ENCODE peak calls at places on chromosomes 1 and 21, in four cellular contexts. One of them, this sample, is unnamed.

GRCh38 chr21:14875704-14876364 is 189.0 kb downstream of the NRIP1 start:
- DNase-seq in adrenal gland: no peak
- DNase-seq in A549: no peak
- DNase-seq in astrocyte of the cerebellum: no peak
- DNase-seq in this sample: no peak

GRCh38 chr1:214228976-214229375 is 52.0 kb upstream of the SMYD2 start:
- DNase-seq in astrocyte of the cerebellum: no peak
- DNase-seq in A549: no peak
- DNase-seq in adrenal gland: no peak
- DNase-seq in this sample: no peak

GRCh38 chr1:186806477-186806876 is 22.3 kb upstream of the PLA2G4A start:
- DNase-seq in A549: peak; percentile 77
- DNase-seq in adrenal gland: no peak
- DNase-seq in astrocyte of the cerebellum: no peak
- DNase-seq in this sample: no peak

GRCh38 chr1:227042292-227042691 is 102.2 kb downstream of the COQ8A start:
- DNase-seq in A549: no peak
- DNase-seq in adrenal gland: no peak
- DNase-seq in astrocyte of the cerebellum: no peak
- DNase-seq in this sample: no peak

GRCh38 chr21:43716376-43717165 is 2.4 kb upstream of the PDXK start:
- DNase-seq in astrocyte of the cerebellum: no peak
- DNase-seq in adrenal gland: no peak
- DNase-seq in A549: no peak
- DNase-seq in this sample: no peak

GRCh38 chr1:39922139-39922757 is 20.5 kb upstream of the MYCL start:
- DNase-seq in astrocyte of the cerebellum: no peak
- DNase-seq in A549: no peak
- DNase-seq in adrenal gland: no peak
- DNase-seq in this sample: no peak

GRCh38 chr1:147389532-147390184 is 147.2 kb downstream of the CHD1L start:
- DNase-seq in A549: peak; percentile 45
- DNase-seq in adrenal gland: no peak
- DNase-seq in astrocyte of the cerebellum: peak; percentile 11
- DNase-seq in this sample: no peak

GRCh38 chr1:19448491-19449439 is 36.6 kb downstream of the CAPZB start:
- DNase-seq in adrenal gland: peak; percentile 71
- DNase-seq in A549: peak; percentile 41
- DNase-seq in astrocyte of the cerebellum: peak; percentile 68
- DNase-seq in this sample: no peak

GRCh38 chr1:225462714-225463574 is 35.1 kb upstream of the LBR start:
- DNase-seq in astrocyte of the cerebellum: no peak
- DNase-seq in adrenal gland: no peak
- DNase-seq in A549: no peak
- DNase-seq in this sample: no peak

GRCh38 chr1:171470726-171471125 is 14.6 kb upstream of the PRRC2C start:
- DNase-seq in A549: no peak
- DNase-seq in astrocyte of the cerebellum: no peak
- DNase-seq in adrenal gland: no peak
- DNase-seq in this sample: no peak

GRCh38 chr21:25708467-25709065 is 26.1 kb downstream of the ATP5PF start:
- DNase-seq in astrocyte of the cerebellum: peak; percentile 26
- DNase-seq in A549: peak; percentile 44
- DNase-seq in adrenal gland: peak; percentile 24
- DNase-seq in this sample: no peak

GRCh38 chr1:209884249-209884648 is 53.8 kb upstream of the SYT14 start:
- DNase-seq in astrocyte of the cerebellum: no peak
- DNase-seq in A549: no peak
- DNase-seq in adrenal gland: no peak
- DNase-seq in this sample: no peak

GRCh38 chr21:28521932-28522826 is 470.5 kb downstream of the LTN1 start:
- DNase-seq in A549: no peak
- DNase-seq in astrocyte of the cerebellum: peak; percentile 24
- DNase-seq in adrenal gland: no peak
- DNase-seq in this sample: no peak

GRCh38 chr21:44583800-44584147 is 3.4 kb upstream of the KRTAP10-5 start:
- DNase-seq in A549: no peak
- DNase-seq in astrocyte of the cerebellum: no peak
- DNase-seq in adrenal gland: no peak
- DNase-seq in this sample: no peak

GRCh38 chr21:42107177-42107880 is 36.2 kb downstream of the UMODL1 start:
- DNase-seq in adrenal gland: no peak
- DNase-seq in astrocyte of the cerebellum: no peak
- DNase-seq in A549: no peak
- DNase-seq in this sample: no peak

GRCh38 chr1:117695796-117696505 is 90.1 kb downstream of the TENT5C start:
- DNase-seq in astrocyte of the cerebellum: no peak
- DNase-seq in A549: peak; percentile 14
- DNase-seq in adrenal gland: no peak
- DNase-seq in this sample: peak; percentile 88

GRCh38 chr1:96660503-96660902 is 61.1 kb upstream of the PTBP2 start:
- DNase-seq in A549: no peak
- DNase-seq in adrenal gland: no peak
- DNase-seq in astrocyte of the cerebellum: no peak
- DNase-seq in this sample: no peak

GRCh38 chr1:243926803-243927245 is 76.8 kb upstream of the AKT3 start:
- DNase-seq in A549: peak; percentile 77
- DNase-seq in adrenal gland: no peak
- DNase-seq in astrocyte of the cerebellum: peak; percentile 95
- DNase-seq in this sample: peak; percentile 94

GRCh38 chr1:39987869-39988268 is 32.9 kb downstream of the MFSD2A start:
- DNase-seq in A549: no peak
- DNase-seq in astrocyte of the cerebellum: no peak
- DNase-seq in adrenal gland: no peak
- DNase-seq in this sample: no peak

GRCh38 chr1:23506376-23507107 is 22.6 kb upstream of the ASAP3 start:
- DNase-seq in adrenal gland: no peak
- DNase-seq in astrocyte of the cerebellum: no peak
- DNase-seq in A549: no peak
- DNase-seq in this sample: no peak

GRCh38 chr1:110292327-110292741 is 46.8 kb upstream of the RBM15 start:
- DNase-seq in A549: peak; percentile 18
- DNase-seq in adrenal gland: no peak
- DNase-seq in astrocyte of the cerebellum: no peak
- DNase-seq in this sample: no peak

GRCh38 chr1:1091344-1092148 is 17.4 kb upstream of the RNF223 start:
- DNase-seq in A549: no peak
- DNase-seq in astrocyte of the cerebellum: no peak
- DNase-seq in adrenal gland: no peak
- DNase-seq in this sample: no peak

GRCh38 chr1:109027841-109028240 is 14.1 kb downstream of the WDR47 start:
- DNase-seq in astrocyte of the cerebellum: no peak
- DNase-seq in adrenal gland: no peak
- DNase-seq in A549: no peak
- DNase-seq in this sample: no peak

GRCh38 chr1:998051-998821 is 1.7 kb downstream of the HES4 start:
- DNase-seq in astrocyte of the cerebellum: no peak
- DNase-seq in A549: no peak
- DNase-seq in adrenal gland: no peak
- DNase-seq in this sample: no peak

GRCh38 chr1:184822267-184822666 is 67.6 kb upstream of the EDEM3 start:
- DNase-seq in A549: no peak
- DNase-seq in astrocyte of the cerebellum: no peak
- DNase-seq in adrenal gland: no peak
- DNase-seq in this sample: no peak

GRCh38 chr1:71753746-71754145 is 528.6 kb downstream of the NEGR1 start:
- DNase-seq in astrocyte of the cerebellum: no peak
- DNase-seq in A549: no peak
- DNase-seq in adrenal gland: no peak
- DNase-seq in this sample: no peak

GRCh38 chr1:52367272-52367671 is 1.3 kb upstream of the CC2D1B start:
- DNase-seq in astrocyte of the cerebellum: no peak
- DNase-seq in adrenal gland: no peak
- DNase-seq in A549: no peak
- DNase-seq in this sample: no peak

GRCh38 chr1:52365091-52365745 is 787 bp downstream of the CC2D1B start:
- DNase-seq in astrocyte of the cerebellum: peak; percentile 31
- DNase-seq in adrenal gland: peak; percentile 73
- DNase-seq in A549: peak; percentile 60
- DNase-seq in this sample: peak; percentile 39

GRCh38 chr1:52366517-52366827 is 467 bp upstream of the CC2D1B start:
- DNase-seq in adrenal gland: no peak
- DNase-seq in A549: no peak
- DNase-seq in astrocyte of the cerebellum: no peak
- DNase-seq in this sample: no peak

GRCh38 chr1:52365746-52366516 is at the start of gene CC2D1B:
- DNase-seq in adrenal gland: peak; percentile 99
- DNase-seq in astrocyte of the cerebellum: peak; percentile 93
- DNase-seq in A549: peak; percentile 97
- DNase-seq in this sample: peak; percentile 93

GRCh38 chr1:52368383-52369172 is 2.6 kb upstream of the CC2D1B start:
- DNase-seq in adrenal gland: peak; percentile 51
- DNase-seq in astrocyte of the cerebellum: no peak
- DNase-seq in A549: peak; percentile 35
- DNase-seq in this sample: no peak
- TF ChIP-seq CTCF in adrenal gland: no peak
- TF ChIP-seq CTCF in astrocyte of the cerebellum: peak; percentile 32
- TF ChIP-seq CTCF in A549: peak; percentile 7
- TF ChIP-seq CTCF in this sample: peak; percentile 23

GRCh38 chr1:2206813-2207488 is 12.4 kb upstream of the FAAP20 start:
- DNase-seq in adrenal gland: peak; percentile 36
- DNase-seq in astrocyte of the cerebellum: no peak
- DNase-seq in A549: no peak
- DNase-seq in this sample: no peak
- H3K4me3 ChIP-seq in adrenal gland: no peak overlapping the region
- H3K4me3 ChIP-seq in astrocyte of the cerebellum: no peak overlapping the region
- H3K4me3 ChIP-seq in A549: no peak overlapping the region
- H3K4me3 ChIP-seq in this sample: no peak overlapping the region

GRCh38 chr1:155950829-155951228 is 9.4 kb downstream of the RXFP4 start:
- DNase-seq in astrocyte of the cerebellum: no peak
- DNase-seq in adrenal gland: no peak
- DNase-seq in A549: no peak
- DNase-seq in this sample: no peak

GRCh38 chr1:155954645-155955044 is 13.2 kb downstream of the RXFP4 start:
- DNase-seq in A549: no peak
- DNase-seq in adrenal gland: no peak
- DNase-seq in astrocyte of the cerebellum: no peak
- DNase-seq in this sample: no peak

GRCh38 chr1:155952505-155952890 is 11.1 kb downstream of the RXFP4 start:
- DNase-seq in adrenal gland: no peak
- DNase-seq in A549: no peak
- DNase-seq in astrocyte of the cerebellum: no peak
- DNase-seq in this sample: no peak

GRCh38 chr1:155947741-155948140 is 6.3 kb downstream of the RXFP4 start:
- DNase-seq in A549: no peak
- DNase-seq in astrocyte of the cerebellum: no peak
- DNase-seq in adrenal gland: no peak
- DNase-seq in this sample: no peak

DNA sequence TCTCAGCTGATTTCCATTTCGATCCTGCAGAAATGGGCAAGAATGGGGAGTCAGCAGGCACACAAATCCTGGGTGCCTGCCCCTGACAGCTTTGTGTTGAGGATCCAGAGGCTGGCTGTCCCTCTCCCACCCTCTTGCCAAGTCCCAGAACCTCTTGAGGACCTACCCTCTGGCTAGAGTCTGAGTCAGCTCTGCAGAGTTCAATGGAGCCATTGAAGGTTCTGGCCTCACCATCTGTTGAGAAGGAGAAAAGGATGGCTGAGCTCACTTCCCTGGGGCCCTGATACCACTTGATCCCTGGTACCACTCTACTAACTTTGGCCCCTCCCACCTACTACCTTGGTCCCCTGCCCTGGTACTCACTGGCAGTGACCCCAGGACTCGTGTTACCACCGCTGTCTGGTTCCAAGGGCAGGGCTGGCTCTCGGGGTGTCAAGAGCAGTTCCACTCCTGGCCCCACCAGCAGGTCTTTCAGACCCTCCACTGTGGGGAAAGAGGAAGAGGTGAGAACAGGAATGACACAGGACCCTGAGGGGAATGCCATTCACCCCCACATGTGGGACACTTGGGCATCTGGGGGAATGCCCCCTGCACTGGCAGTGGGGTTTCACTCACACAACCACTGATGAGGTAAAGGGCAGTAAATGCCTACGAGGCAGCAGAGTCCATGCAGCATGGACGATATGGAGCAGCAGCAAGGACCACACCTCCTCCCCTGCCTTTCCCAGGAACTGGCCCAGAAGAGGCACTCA is 10.5 kb downstream of the RXFP4 start:
- DNase-seq in A549: no peak
- DNase-seq in adrenal gland: no peak
- DNase-seq in astrocyte of the cerebellum: no peak
- DNase-seq in this sample: no peak
- TF ChIP-seq CTCF in A549: no peak
- TF ChIP-seq CTCF in adrenal gland: no peak
- TF ChIP-seq CTCF in astrocyte of the cerebellum: no peak
- TF ChIP-seq CTCF in this sample: no peak

GRCh38 chr21:16420086-16420724 is 690.4 kb downstream of the USP25 start:
- DNase-seq in adrenal gland: peak; percentile 51
- DNase-seq in astrocyte of the cerebellum: peak; percentile 66
- DNase-seq in A549: peak; percentile 32
- DNase-seq in this sample: peak; percentile 70
- H3K4me3 ChIP-seq in adrenal gland: peak overlapping the region; percentile 24
- H3K4me3 ChIP-seq in astrocyte of the cerebellum: peak overlapping the region; percentile 55
- H3K4me3 ChIP-seq in A549: peak overlapping the region; percentile 25
- H3K4me3 ChIP-seq in this sample: peak overlapping the region; percentile 2

GRCh38 chr21:39911286-39911685 is 44.0 kb downstream of the PCP4 start:
- DNase-seq in adrenal gland: no peak
- DNase-seq in A549: no peak
- DNase-seq in astrocyte of the cerebellum: no peak
- DNase-seq in this sample: no peak
- TF ChIP-seq CTCF in adrenal gland: no peak
- TF ChIP-seq CTCF in A549: no peak
- TF ChIP-seq CTCF in astrocyte of the cerebellum: peak; percentile 36
- TF ChIP-seq CTCF in this sample: peak; percentile 61

GRCh38 chr1:150259758-150260669 is 2.4 kb downstream of the CA14 start:
- DNase-seq in A549: no peak
- DNase-seq in adrenal gland: peak; percentile 77
- DNase-seq in astrocyte of the cerebellum: no peak
- DNase-seq in this sample: no peak
- H3K4me3 ChIP-seq in A549: no peak overlapping the region
- H3K4me3 ChIP-seq in adrenal gland: no peak overlapping the region
- H3K4me3 ChIP-seq in astrocyte of the cerebellum: no peak overlapping the region
- H3K4me3 ChIP-seq in this sample: peak overlapping the region; percentile 33

GRCh38 chr1:201907621-201908020 is 18.9 kb downstream of the SHISA4 start:
- DNase-seq in A549: no peak
- DNase-seq in adrenal gland: no peak
- DNase-seq in astrocyte of the cerebellum: no peak
- DNase-seq in this sample: no peak
- TF ChIP-seq CTCF in A549: no peak
- TF ChIP-seq CTCF in adrenal gland: no peak
- TF ChIP-seq CTCF in astrocyte of the cerebellum: no peak
- TF ChIP-seq CTCF in this sample: no peak